ENCODE peak calls at places on chromosomes 12 and 14, in nine cellular contexts. Z is HCT116; E is CD8-positive, alpha-beta T cell; N is psoas muscle; S is cardiac muscle cell; G is spleen; X is body of pancreas; B is right lobe of liver; M is ascending aorta. Q is an unnamed sample.
A peak's percentile ranks its signal among the peaks of the same experiment; 100 is the strongest.

GRCh38 chr14:54866588-54866987 is 36.0 kb downstream of the GCH1 start:
- DNase-seq in X (no peak), G (no peak), Z (no peak), S (no peak), B (no peak), M (no peak), E (no peak), N (no peak), Q (no peak)

GRCh38 chr12:64142784-64143183 is 79.3 kb downstream of the KICS2 start:
- DNase-seq in S (no peak), X (no peak), G (no peak), M (no peak), N (no peak), E (no peak), B (no peak), Z (no peak), Q (no peak)

GRCh38 chr14:61388173-61388975 is 67.0 kb downstream of the PRKCH start:
- DNase-seq in N (no peak), Z (peak; percentile 26), X (no peak), G (no peak), E (peak; percentile 43), B (no peak), S (peak; percentile 4), M (no peak), Q (no peak)

GRCh38 chr12:108638141-108638823 is 4.6 kb upstream of the SELPLG start:
- DNase-seq in Z (no peak), X (no peak), G (peak; percentile 82), B (no peak), S (peak; percentile 43), M (no peak), E (no peak), N (no peak), Q (no peak)

GRCh38 chr12:337039-337438 is 52.1 kb downstream of the KDM5A start:
- DNase-seq in B (no peak), M (no peak), E (no peak), Z (no peak), S (no peak), X (no peak), G (no peak), N (no peak), Q (no peak)

GRCh38 chr12:1422604-1423315 is 171.6 kb downstream of the FBXL14 start:
- DNase-seq in N (no peak), X (no peak), M (no peak), E (no peak), S (no peak), B (no peak), G (no peak), Z (no peak), Q (no peak)

GRCh38 chr14:34911209-34912150 is 36.3 kb upstream of the BAZ1A start:
- DNase-seq in X (no peak), Z (no peak), M (no peak), N (no peak), G (no peak), S (peak; percentile 68), E (no peak), B (no peak), Q (no peak)

GRCh38 chr14:69547701-69548348 is 26.8 kb downstream of the CCDC177 start:
- DNase-seq in B (no peak), S (peak; percentile 44), E (no peak), N (no peak), G (no peak), M (no peak), Z (no peak), X (no peak), Q (no peak)

GRCh38 chr14:50395448-50395847 is 1.2 kb downstream of the CDKL1 start:
- DNase-seq in X (peak; percentile 29), G (no peak), M (no peak), E (no peak), B (no peak), S (no peak), Z (no peak), N (no peak), Q (no peak)

GRCh38 chr12:63382930-63383329 is 231.9 kb upstream of the AVPR1A start:
- DNase-seq in Z (no peak), E (no peak), G (no peak), B (no peak), N (no peak), M (no peak), S (no peak), X (no peak), Q (no peak)

GRCh38 chr12:53476769-53477209 is 22.5 kb downstream of the MAP3K12 start:
- DNase-seq in E (no peak), N (no peak), X (no peak), B (no peak), Z (no peak), S (peak; percentile 48), G (no peak), M (no peak), Q (no peak)

GRCh38 chr12:116053479-116054195 is 223.9 kb downstream of the MED13L start:
- DNase-seq in N (no peak), B (peak; percentile 33), E (no peak), M (peak; percentile 12), S (peak; percentile 97), Z (no peak), X (no peak), G (no peak), Q (no peak)

GRCh38 chr14:28676481-28676880 is 90.1 kb upstream of the FOXG1 start:
- DNase-seq in M (no peak), X (no peak), B (no peak), E (no peak), S (no peak), Z (no peak), G (no peak), N (no peak), Q (no peak)

GRCh38 chr12:22304341-22304740 is 30.2 kb downstream of the ST8SIA1 start:
- DNase-seq in X (no peak), G (no peak), B (no peak), M (no peak), E (no peak), S (no peak), N (no peak), Z (no peak), Q (no peak)

GRCh38 chr12:72901685-72902084 is 629.5 kb downstream of the TRHDE start:
- DNase-seq in Z (no peak), B (no peak), G (no peak), N (no peak), M (no peak), X (no peak), E (no peak), S (no peak), Q (no peak)

DNA sequence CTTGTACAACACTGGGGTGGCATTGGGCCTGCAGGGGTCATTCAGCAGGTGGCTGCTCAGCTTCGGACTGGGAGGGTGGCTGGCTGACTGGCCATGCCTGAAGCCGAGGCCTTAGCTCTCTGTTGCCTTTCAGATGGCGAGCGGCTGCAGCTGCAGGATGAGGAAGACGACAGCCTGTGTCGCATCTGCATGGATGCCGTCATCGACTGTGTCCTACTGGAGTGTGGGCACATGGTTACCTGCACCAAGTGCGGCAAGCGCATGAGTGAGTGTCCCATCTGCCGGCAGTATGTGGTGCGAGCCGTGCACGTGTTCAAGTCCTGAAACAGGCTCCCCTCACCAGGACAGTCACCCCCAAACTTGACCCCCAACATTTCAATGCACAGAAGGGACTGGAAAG is 23.3 kb downstream of the RNF34 start:
- DNase-seq in X (no peak), B (no peak), S (no peak), E (no peak), G (no peak), Z (no peak), N (no peak), M (no peak), Q (no peak)
- H3K36me3 ChIP-seq in X (peaks cover 6% of the 10 kb centered on the region), B (peaks cover 4% of the 10 kb centered on the region), S (peaks cover 45% of the 10 kb centered on the region), E (peaks cover 56% of the 10 kb centered on the region), G (peaks cover 67% of the 10 kb centered on the region), Z (peaks cover 62% of the 10 kb centered on the region), N (peaks cover 96% of the 10 kb centered on the region), M (peaks cover 64% of the 10 kb centered on the region), Q (peaks cover 17% of the 10 kb centered on the region)

GRCh38 chr14:103558071-103558882 is 4.2 kb downstream of the BAG5 start:
- DNase-seq in N (no peak), Z (no peak), X (no peak), M (no peak), E (no peak), S (peak; percentile 34), G (no peak), B (no peak), Q (no peak)

GRCh38 chr14:103562135-103562384 is 397 bp downstream of the BAG5 start:
- DNase-seq in M (no peak), E (no peak), B (no peak), Z (no peak), G (no peak), X (no peak), S (no peak), N (peak; percentile 80), Q (no peak)

GRCh38 chr14:103561381-103562134 is 899 bp downstream of the BAG5 start:
- DNase-seq in X (no peak), S (peak; percentile 71), B (no peak), Z (no peak), G (no peak), N (no peak), M (no peak), E (peak; percentile 35), Q (no peak)

GRCh38 chr14:103563089-103563620 is 395 bp downstream of the COA8 start:
- DNase-seq in G (no peak), N (no peak), X (no peak), S (no peak), Z (peak; percentile 42), E (no peak), B (peak; percentile 76), M (no peak), Q (no peak)

DNA sequence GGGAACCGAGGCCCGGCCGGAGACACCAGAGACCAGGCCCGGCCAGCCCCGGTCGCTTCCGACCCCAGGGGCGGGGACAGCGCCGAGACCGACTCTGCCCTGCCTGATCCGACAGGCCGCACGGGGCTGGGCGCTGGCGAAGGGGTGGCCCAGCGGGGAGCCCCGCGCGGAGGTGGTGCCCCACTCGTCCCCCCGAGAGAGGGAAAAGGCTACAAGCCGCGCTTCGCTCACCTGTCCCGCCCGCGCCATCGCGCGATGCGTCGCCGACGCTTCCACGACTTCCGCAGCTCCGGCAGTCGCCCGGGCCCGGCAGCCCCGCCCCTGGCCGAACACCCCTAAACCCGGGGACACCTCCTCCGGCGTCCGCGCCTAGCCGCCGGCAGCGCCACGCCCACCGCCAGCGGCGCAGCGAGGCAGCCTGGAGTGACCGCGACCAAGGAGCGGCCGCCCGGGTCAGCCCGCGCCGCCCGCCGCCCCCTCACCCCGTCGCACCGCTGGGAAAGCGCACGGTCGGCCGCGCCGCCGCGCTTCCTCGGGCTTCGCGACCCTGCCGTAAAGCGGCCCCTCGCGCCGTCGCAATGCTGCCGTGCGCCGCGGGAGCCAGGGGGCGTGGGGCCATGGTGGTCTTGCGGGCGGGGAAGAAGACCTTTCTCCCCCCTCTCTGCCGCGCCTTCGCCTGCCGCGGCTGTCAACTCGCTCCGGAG is at the start of the genes BAG5 and COA8:
- DNase-seq in N (peak; percentile 94), S (peak; percentile 86), E (peak; percentile 90), B (peak; percentile 90), Z (peak; percentile 76), G (peak; percentile 98), M (no peak), X (peak; percentile 83), Q (no peak)
- TF ChIP-seq CTCF in N (no peak), S (no peak), E (no peak), B (no peak), Z (no peak), G (no peak), M (peak; percentile 9), X (no peak), Q (no peak)

GRCh38 chr12:7012024-7012607 is 6.2 kb downstream of the LPCAT3 start:
- DNase-seq in Z (no peak), N (no peak), X (no peak), S (no peak), E (no peak), M (no peak), G (no peak), B (no peak), Q (no peak)
- H3K36me3 ChIP-seq in Z (peaks cover 6% of the 10 kb centered on the region), N (peaks cover 26% of the 10 kb centered on the region), X (no peaks in the 10 kb centered on the region), S (no peaks in the 10 kb centered on the region), E (no peaks in the 10 kb centered on the region), M (no peaks in the 10 kb centered on the region), G (no peaks in the 10 kb centered on the region), B (no peaks in the 10 kb centered on the region), Q (peaks cover 48% of the 10 kb centered on the region)

GRCh38 chr12:67994046-67994445 is 4.8 kb downstream of the IFNG-AS1 start:
- DNase-seq in B (no peak), S (no peak), M (no peak), E (no peak), N (no peak), G (no peak), X (no peak), Z (no peak), Q (no peak)
- TF ChIP-seq CTCF in B (no peak), S (no peak), M (no peak), E (no peak), N (no peak), G (no peak), X (no peak), Z (peak; percentile 35), Q (no peak)

Q was measured in esophagus squamous epithelium.